ENCODE peak calls at places on chromosomes 16 and 17, in six cellular contexts. U, A, E, M, C and O are unnamed samples.

GRCh38 chr17:73901249-73901648 is 257.0 kb upstream of the SDK2 start:
- DNase-seq in U (no peak), A (no peak), E (no peak), M (no peak), C (no peak), O (no peak)

GRCh38 chr17:13813347-13814240 is 211.9 kb upstream of the HS3ST3A1 start:
- DNase-seq in U (no peak), A (no peak), E (no peak), M (no peak), C (no peak), O (no peak)

GRCh38 chr16:678858-679807 is 1.1 kb upstream of the STUB1 start:
- DNase-seq in U (peak), A (peak), E (no peak), M (no peak), C (peak), O (peak)

GRCh38 chr17:34235389-34236028 is 19.6 kb upstream of the CCL2 start:
- DNase-seq in U (no peak), A (no peak), E (no peak), M (no peak), C (no peak), O (peak)

GRCh38 chr17:8294814-8295316 is 335 bp downstream of the SLC25A35 start:
- DNase-seq in U (no peak), A (no peak), E (no peak), M (no peak), C (no peak), O (no peak)

GRCh38 chr16:67847064-67847861 is at the start of gene CENPT:
- DNase-seq in U (peak), A (peak), E (no peak), M (peak), C (no peak), O (peak)

GRCh38 chr16:88685156-88686061 is 898 bp downstream of the SNAI3 start:
- DNase-seq in U (peak), A (peak), E (no peak), M (peak), C (peak), O (no peak)

GRCh38 chr16:582614-583331 is 7.1 kb upstream of the RAB40C start:
- DNase-seq in U (no peak), A (no peak), E (no peak), M (no peak), C (no peak), O (no peak)

GRCh38 chr16:67415872-67416793 is at the start of gene ZDHHC1:
- DNase-seq in U (peak), A (no peak), E (no peak), M (peak), C (peak), O (peak)

GRCh38 chr17:75932852-75933251 is 8.0 kb downstream of the FBF1 start:
- DNase-seq in U (no peak), A (no peak), E (no peak), M (no peak), C (no peak), O (no peak)

GRCh38 chr17:28333083-28333746 is 2.1 kb downstream of the IFT20 start:
- DNase-seq in U (no peak), A (no peak), E (no peak), M (no peak), C (no peak), O (no peak)

GRCh38 chr16:66948034-66948821 is 12.8 kb upstream of the CES3 start:
- DNase-seq in U (no peak), A (no peak), E (no peak), M (no peak), C (no peak), O (no peak)

GRCh38 chr17:79888811-79889634 is 49.8 kb upstream of the CBX4 start:
- DNase-seq in U (no peak), A (no peak), E (no peak), M (no peak), C (no peak), O (no peak)

GRCh38 chr17:72560303-72561247 is 439.8 kb downstream of the SOX9 start:
- DNase-seq in U (peak), A (peak), E (no peak), M (peak), C (peak), O (no peak)

GRCh38 chr17:74704536-74704935 is 8.2 kb downstream of the CD300LF start:
- DNase-seq in U (no peak), A (no peak), E (no peak), M (no peak), C (no peak), O (no peak)

GRCh38 chr16:56364865-56365264 is 60.5 kb downstream of the AMFR start:
- DNase-seq in U (no peak), A (no peak), E (no peak), M (no peak), C (no peak), O (no peak)

GRCh38 chr17:17713839-17714238 is 32.6 kb downstream of the RAI1 start:
- DNase-seq in U (no peak), A (no peak), E (no peak), M (no peak), C (no peak), O (peak)

GRCh38 chr16:2752850-2753522 is 548 bp downstream of the SRRM2 start:
- DNase-seq in U (peak), A (peak), E (peak), M (peak), C (no peak), O (peak)

GRCh38 chr16:11474617-11475291 is 112.0 kb downstream of the LITAF start:
- DNase-seq in U (no peak), A (no peak), E (no peak), M (no peak), C (no peak), O (no peak)

GRCh38 chr16:14409563-14409962 is 220.5 kb downstream of the PARN start:
- DNase-seq in U (no peak), A (peak), E (peak), M (peak), C (no peak), O (peak)

GRCh38 chr17:43456661-43457361 is 27.0 kb upstream of the DHX8 start:
- DNase-seq in U (peak), A (peak), E (no peak), M (peak), C (no peak), O (no peak)

GRCh38 chr16:1159973-1160772 is 7.3 kb downstream of the CACNA1H start:
- DNase-seq in U (no peak), A (peak), E (no peak), M (no peak), C (no peak), O (peak)

GRCh38 chr16:73000020-73000906 is 47.7 kb downstream of the ZFHX3 start:
- DNase-seq in U (no peak), A (peak), E (no peak), M (peak), C (no peak), O (no peak)

GRCh38 chr16:81229811-81230210 is 8.7 kb upstream of the BCO1 start:
- DNase-seq in U (no peak), A (no peak), E (no peak), M (no peak), C (no peak), O (no peak)

GRCh38 chr17:58677204-58677880 is 14.5 kb downstream of the TEX14 start:
- DNase-seq in U (no peak), A (no peak), E (no peak), M (no peak), C (no peak), O (no peak)

GRCh38 chr17:8552582-8553320 is 77.8 kb downstream of the MYH10 start:
- DNase-seq in U (no peak), A (no peak), E (no peak), M (peak), C (no peak), O (no peak)

GRCh38 chr17:49565948-49566491 is 9.7 kb upstream of the NXPH3 start:
- DNase-seq in U (peak), A (peak), E (no peak), M (peak), C (no peak), O (peak)

GRCh38 chr17:32449963-32450362 is 5.7 kb downstream of the PSMD11 start:
- DNase-seq in U (no peak), A (no peak), E (no peak), M (no peak), C (no peak), O (no peak)

GRCh38 chr16:88314991-88315542 is 67.7 kb upstream of the ZNF469 start:
- DNase-seq in U (no peak), A (no peak), E (no peak), M (no peak), C (no peak), O (no peak)